ENCODE peak calls at places on chromosomes 7 and 10, in nine cellular contexts. Q, E, H, Y, C, A, K, P and I are unnamed samples.

GRCh38 chr10:75294031-75294437 is 58.3 kb upstream of the COMTD1 start:
- DNase-seq in K (no peak), P (no peak), H (peak; percentile 55), E (peak; percentile 57), A (no peak), Q (peak; percentile 26), Y (no peak), C (no peak), I (no peak)

GRCh38 chr10:96840841-96841518 is 8.9 kb downstream of the LCOR start:
- DNase-seq in Q (no peak), C (peak; percentile 41), Y (no peak), K (no peak), P (no peak), A (no peak), H (no peak), E (peak; percentile 82), I (peak; percentile 52)

GRCh38 chr7:2524808-2525140 is 5.2 kb downstream of the LFNG start:
- DNase-seq in Y (no peak), C (no peak), P (peak; percentile 97), A (no peak), K (peak; percentile 93), H (no peak), Q (no peak), E (no peak), I (no peak)

GRCh38 chr7:113404245-113404644 is 285.9 kb upstream of the SMIM30 start:
- DNase-seq in H (peak; percentile 19), Y (peak; percentile 37), K (peak; percentile 53), C (no peak), E (peak; percentile 33), Q (no peak), A (peak; percentile 7), P (peak; percentile 76), I (peak; percentile 29)

GRCh38 chr10:29648983-29649268 is 14.2 kb upstream of the SVIL start:
- DNase-seq in E (peak; percentile 29), P (no peak), Q (peak; percentile 55), Y (no peak), C (no peak), K (no peak), A (no peak), H (no peak), I (no peak)

GRCh38 chr7:65722361-65722792 is 150.5 kb upstream of the VKORC1L1 start:
- DNase-seq in P (peak; percentile 84), Y (peak; percentile 72), H (peak; percentile 62), Q (peak; percentile 23), C (peak; percentile 74), A (peak; percentile 62), K (peak; percentile 62), E (peak; percentile 68), I (peak; percentile 37)

GRCh38 chr10:12181065-12181775 is 14.5 kb downstream of the NUDT5 start:
- DNase-seq in C (no peak), H (no peak), Y (no peak), Q (no peak), A (no peak), E (peak; percentile 3), K (no peak), P (no peak), I (no peak)

GRCh38 chr10:91856637-91857036 is 52.6 kb downstream of the FGFBP3 start:
- DNase-seq in H (no peak), K (peak; percentile 22), A (peak; percentile 5), P (peak; percentile 62), E (peak; percentile 39), Y (peak; percentile 24), Q (peak; percentile 19), C (peak; percentile 19), I (peak; percentile 3)

GRCh38 chr10:21519981-21520436 is 5.5 kb downstream of the SKIDA1 start:
- DNase-seq in Y (peak; percentile 80), K (peak; percentile 53), P (no peak), A (no peak), E (peak; percentile 10), H (no peak), C (peak; percentile 44), Q (peak; percentile 91), I (no peak)

GRCh38 chr7:98930921-98931320 is 52.6 kb downstream of the TRRAP start:
- DNase-seq in Q (peak; percentile 9), E (no peak), C (no peak), H (no peak), A (no peak), Y (peak; percentile 34), K (no peak), P (no peak), I (no peak)

GRCh38 chr10:33120700-33121099 is 162.7 kb upstream of the ITGB1 start:
- DNase-seq in C (no peak), P (no peak), Y (no peak), E (no peak), H (no peak), Q (no peak), A (no peak), K (no peak), I (no peak)

GRCh38 chr7:74306737-74307469 is 17.7 kb downstream of the CLIP2 start:
- DNase-seq in H (peak; percentile 64), C (no peak), A (no peak), K (peak; percentile 50), Q (peak; percentile 87), Y (no peak), E (peak; percentile 82), P (peak; percentile 40), I (no peak)

GRCh38 chr7:29342761-29343160 is 148.2 kb downstream of the CHN2 start:
- DNase-seq in P (no peak), H (no peak), A (no peak), Q (peak; percentile 66), E (peak; percentile 92), Y (no peak), C (no peak), K (no peak), I (no peak)
- TF ChIP-seq EZH2phosphoT487 in P (no peak), H (no peak), A (no peak), Q (no peak), E (no peak), Y (no peak), C (no peak), K (no peak), I (no peak)

GRCh38 chr7:47371733-47372368 is 210.1 kb downstream of the TNS3 start:
- DNase-seq in K (no peak), P (peak; percentile 30), Y (no peak), H (peak; percentile 83), Q (no peak), E (peak; percentile 74), A (no peak), C (peak; percentile 69), I (no peak)
- TF ChIP-seq EZH2phosphoT487 in K (no peak), P (no peak), Y (no peak), H (no peak), Q (no peak), E (no peak), A (no peak), C (no peak), I (no peak)

DNA sequence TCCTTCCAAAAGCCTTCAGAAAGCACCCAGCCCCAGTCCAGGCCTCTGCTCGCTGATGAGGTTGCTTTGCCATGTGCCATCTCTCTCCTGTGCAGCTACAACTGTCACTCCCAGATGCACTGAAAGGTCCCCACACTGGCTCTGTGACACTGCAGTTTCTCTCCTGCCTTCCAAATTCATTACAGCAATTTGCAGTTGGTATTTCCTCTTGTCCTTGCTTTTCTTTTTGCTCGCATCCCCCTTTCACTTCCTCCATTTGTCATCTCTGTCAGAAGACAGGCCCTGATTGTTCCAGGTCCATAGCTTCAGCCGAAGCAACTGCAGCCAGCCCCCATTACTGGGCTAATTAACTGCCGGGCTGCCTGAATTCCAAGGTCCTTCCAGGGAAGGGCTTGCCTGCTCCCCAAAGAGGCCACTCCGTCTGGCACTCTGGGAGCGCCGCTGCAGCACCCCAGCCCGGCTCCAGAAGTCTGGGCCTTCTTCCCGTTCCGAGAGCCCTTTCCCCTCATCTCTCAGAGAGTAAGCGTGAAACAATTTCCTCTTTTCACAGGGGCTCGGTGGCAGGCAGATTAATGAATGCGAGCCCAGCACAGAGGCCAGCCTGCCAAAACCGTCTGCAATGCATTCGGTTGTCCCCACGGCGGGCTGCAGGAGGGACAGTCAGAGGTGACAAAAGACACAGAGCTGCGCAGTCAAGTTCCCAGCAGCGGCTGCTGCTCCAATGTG is 279.5 kb upstream of the HABP2 start:
- DNase-seq in C (no peak), A (no peak), P (peak; percentile 25), Y (no peak), E (no peak), K (peak; percentile 47), H (no peak), Q (peak; percentile 52), I (no peak)
- TF ChIP-seq EZH2phosphoT487 in C (no peak), A (no peak), P (no peak), Y (no peak), E (no peak), K (no peak), H (no peak), Q (no peak), I (no peak)

GRCh38 chr10:43877001-43877400 is 228.3 kb upstream of the ZNF32 start:
- DNase-seq in E (no peak), Q (no peak), P (no peak), K (no peak), A (no peak), Y (no peak), C (no peak), H (no peak), I (no peak)

GRCh38 chr10:43879162-43879561 is 230.5 kb upstream of the ZNF32 start:
- DNase-seq in Q (no peak), C (no peak), Y (no peak), A (no peak), H (no peak), P (no peak), K (no peak), E (no peak), I (no peak)

GRCh38 chr10:43880160-43880559 is 231.5 kb upstream of the ZNF32 start:
- DNase-seq in K (no peak), Q (peak; percentile 23), P (no peak), H (no peak), A (no peak), E (no peak), Y (no peak), C (no peak), I (no peak)

GRCh38 chr10:43879742-43880141 is 231.1 kb upstream of the ZNF32 start:
- DNase-seq in P (no peak), H (no peak), A (no peak), K (no peak), C (no peak), Q (no peak), Y (no peak), E (no peak), I (no peak)

GRCh38 chr10:43878386-43878785 is 229.7 kb upstream of the ZNF32 start:
- DNase-seq in C (no peak), Y (no peak), K (no peak), H (peak; percentile 75), A (no peak), Q (peak; percentile 83), E (peak; percentile 48), P (no peak), I (no peak)
- TF ChIP-seq EZH2phosphoT487 in C (no peak), Y (no peak), K (no peak), H (no peak), A (no peak), Q (no peak), E (no peak), P (no peak), I (no peak)